ENCODE peak calls at places on chromosomes 3 and 15, in four cellular contexts. M, R, N and X are unnamed samples.

GRCh38 chr3:70806556-70806955 is 494.1 kb upstream of the MDFIC2 start:
- DNase-seq in M (no peak), R (no peak), N (no peak), X (no peak)

GRCh38 chr3:43455233-43455632 is 166.6 kb downstream of the ANO10 start:
- DNase-seq in M (no peak), R (no peak), N (no peak), X (no peak)

GRCh38 chr3:180617049-180617448 is 15.1 kb downstream of the TTC14 start:
- DNase-seq in M (no peak), R (no peak), N (no peak), X (no peak)

GRCh38 chr3:13518516-13519351 is 30.2 kb upstream of the FBLN2 start:
- DNase-seq in M (no peak), R (peak; percentile 74), N (no peak), X (no peak)

GRCh38 chr15:41278319-41278718 is 47.3 kb downstream of the CHP1 start:
- DNase-seq in M (no peak), R (no peak), N (no peak), X (no peak)

GRCh38 chr3:197692641-197693040 is 44.1 kb downstream of the RUBCN start:
- DNase-seq in M (no peak), R (no peak), N (no peak), X (no peak)

GRCh38 chr15:31977812-31978662 is 52.3 kb upstream of the CHRNA7 start:
- DNase-seq in M (peak; percentile 50), R (peak; percentile 85), N (peak; percentile 84), X (peak; percentile 75)

GRCh38 chr15:78308422-78309021 is 9.1 kb upstream of the SKIC8 start:
- DNase-seq in M (peak; percentile 74), R (peak; percentile 86), N (peak; percentile 80), X (peak; percentile 84)

GRCh38 chr3:39191103-39191502 is 1.3 kb downstream of the XIRP1 start:
- DNase-seq in M (peak; percentile 32), R (no peak), N (no peak), X (no peak)

GRCh38 chr3:71309886-71310285 is 273.6 kb downstream of the FOXP1 start:
- DNase-seq in M (no peak), R (no peak), N (no peak), X (no peak)

GRCh38 chr3:47410801-47411646 is 30.2 kb downstream of the PTPN23 start:
- DNase-seq in M (no peak), R (no peak), N (no peak), X (no peak)

GRCh38 chr15:58864602-58865419 is 68.7 kb downstream of the SLTM start:
- DNase-seq in M (no peak), R (peak; percentile 84), N (peak; percentile 63), X (peak; percentile 65)
- H3K4me3 ChIP-seq in M (no peak overlapping the region), R (peak overlapping the region; percentile 32), N (peak overlapping the region; percentile 11), X (peak overlapping the region; percentile 39)

DNA sequence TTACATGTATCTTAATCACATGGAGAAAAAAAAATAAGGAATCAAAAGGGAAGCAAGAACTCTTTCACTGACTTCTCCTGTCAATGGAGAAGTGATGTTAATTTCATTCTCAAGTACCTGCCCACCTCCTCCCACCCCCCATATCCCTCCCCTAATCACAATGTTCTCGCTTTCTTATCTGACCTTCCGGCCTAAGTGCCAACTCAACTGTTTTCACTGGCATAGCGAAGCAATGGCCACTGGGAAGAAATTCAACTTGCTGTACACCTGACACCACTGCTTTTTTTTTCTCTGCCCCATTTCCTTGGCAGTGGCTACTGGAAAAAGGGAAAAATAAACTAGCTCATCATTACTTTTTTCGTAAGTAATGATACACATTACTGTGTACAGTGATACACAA is 3.8 kb downstream of the SGO1 start:
- DNase-seq in M (no peak), R (no peak), N (no peak), X (no peak)
- TF ChIP-seq CTCF in M (no peak), R (no peak), N (no peak), X (no peak)

DNA sequence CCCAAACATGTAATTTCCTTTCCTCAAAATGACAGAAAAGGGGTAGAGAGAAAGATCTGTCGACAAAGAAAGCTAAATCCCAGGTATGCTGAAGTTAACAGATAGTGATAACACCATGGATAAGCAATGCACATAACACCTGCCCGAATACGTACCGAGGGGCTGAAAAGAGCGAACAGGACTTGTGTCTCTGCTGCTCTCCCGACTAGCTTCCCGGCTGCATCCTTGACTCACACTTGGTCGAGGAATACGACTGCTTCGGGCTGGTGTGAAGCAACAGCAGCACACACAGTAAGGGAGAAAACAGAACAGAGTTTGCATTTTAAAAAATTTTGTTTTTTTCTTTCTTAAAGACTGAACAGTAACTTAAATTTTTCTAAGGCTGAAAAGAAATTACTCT is 136.4 kb downstream of the CLASP2 start:
- DNase-seq in M (no peak), R (no peak), N (no peak), X (no peak)
- H3K4me1 ChIP-seq in M (no peaks in the 10 kb centered on the region), R (no peaks in the 10 kb centered on the region), N (no peaks in the 10 kb centered on the region), X (peaks cover 6% of the 10 kb centered on the region)

GRCh38 chr3:101851833-101852232 is 2.5 kb downstream of the NFKBIZ start:
- DNase-seq in M (no peak), R (no peak), N (no peak), X (no peak)
- H3K4me3 ChIP-seq in M (peak overlapping the region; percentile 85), R (peak overlapping the region; percentile 94), N (peak overlapping the region; percentile 88), X (peak overlapping the region; percentile 92)

DNA sequence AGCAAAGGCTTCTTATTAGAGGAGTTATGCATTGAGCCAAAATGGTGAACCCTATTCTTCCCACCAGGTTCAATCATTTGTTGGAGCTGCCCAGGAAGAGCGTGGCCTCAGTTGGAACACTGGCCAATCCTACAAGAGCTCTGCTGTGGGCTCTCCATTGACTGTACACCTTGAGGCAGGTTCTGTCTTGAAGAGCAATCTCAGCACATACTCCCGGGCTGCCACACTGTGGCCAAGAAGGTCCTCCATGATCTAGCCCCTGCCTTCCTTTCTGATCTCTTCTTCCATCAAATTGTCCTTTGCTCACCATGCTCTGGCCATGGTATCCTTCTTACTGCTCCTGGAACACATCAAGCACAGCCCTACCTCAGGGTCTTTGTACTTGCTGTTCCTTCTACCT is 5.7 kb upstream of the SUMF1 start:
- DNase-seq in M (no peak), R (no peak), N (no peak), X (no peak)
- TF ChIP-seq CTCF in M (no peak), R (no peak), N (no peak), X (no peak)

DNA sequence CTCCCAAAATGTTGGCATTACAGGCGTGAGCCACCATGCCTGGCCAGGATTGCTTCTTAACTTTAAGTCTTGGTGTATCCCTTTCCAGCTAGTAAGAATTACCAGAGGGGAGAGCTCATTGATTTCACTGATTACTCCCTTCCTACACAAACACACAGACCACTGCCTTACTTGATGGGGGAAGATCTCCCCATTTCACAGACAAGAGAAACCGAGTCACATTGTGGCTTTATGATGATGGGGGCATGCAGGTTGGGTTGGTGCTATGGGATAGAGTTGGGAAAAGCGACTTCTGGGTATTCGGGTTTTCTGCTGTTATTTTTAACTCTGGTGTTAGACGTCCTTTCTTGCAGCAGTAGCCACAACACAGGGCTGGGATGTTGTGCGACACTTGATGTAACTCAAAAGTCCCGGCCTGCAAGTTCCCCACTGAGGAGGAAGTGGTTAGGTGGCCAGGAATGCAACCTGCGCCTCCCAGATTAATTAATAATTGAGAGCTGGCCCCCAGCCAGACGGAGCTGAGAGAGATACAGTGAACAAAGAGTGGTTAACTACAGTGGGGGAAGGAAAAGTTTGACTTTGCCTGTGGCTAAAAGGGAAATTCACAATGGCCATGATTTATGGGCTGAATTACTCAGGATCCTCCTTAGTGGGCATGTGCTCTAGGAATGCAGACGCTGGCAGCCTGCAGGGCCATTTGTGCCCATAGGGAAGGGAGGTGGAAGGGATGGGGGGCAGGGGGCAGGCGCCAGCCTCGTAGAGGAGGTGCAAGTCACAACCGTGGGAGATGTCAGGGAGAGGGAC is 63.6 kb downstream of the SMAD6 start:
- DNase-seq in M (no peak), R (no peak), N (peak; percentile 85), X (peak; percentile 88)
- H3K4me1 ChIP-seq in M (no peaks in the 10 kb centered on the region), R (peaks cover 90% of the 10 kb centered on the region), N (peaks cover 76% of the 10 kb centered on the region), X (peaks cover 72% of the 10 kb centered on the region)